ENCODE peak calls at places on chromosomes 5 and 9, in eight cellular contexts. V, S, T, N, G, X, Q and J are unnamed samples.

GRCh38 chr9:130150779-130151381 is 21.3 kb upstream of the NCS1 start:
- DNase-seq in Q (no peak), X (peak), V (no peak), S (no peak), N (no peak), G (no peak), T (no peak), J (no peak)

GRCh38 chr5:36055984-36056383 is 10.7 kb downstream of the UGT3A2 start:
- DNase-seq in S (no peak), Q (no peak), X (no peak), G (no peak), N (no peak), T (no peak), V (no peak), J (no peak)

GRCh38 chr9:70639853-70640814 is 225.7 kb upstream of the KLF9 start:
- DNase-seq in G (no peak), N (no peak), Q (no peak), V (no peak), S (peak), X (peak), T (no peak), J (no peak)

GRCh38 chr5:14138608-14139540 is 4.3 kb upstream of the TRIO start:
- DNase-seq in N (no peak), V (no peak), S (no peak), X (no peak), T (no peak), G (no peak), Q (peak), J (no peak)

GRCh38 chr5:35430381-35431162 is 187.1 kb upstream of the SPEF2 start:
- DNase-seq in V (no peak), T (no peak), Q (no peak), G (no peak), N (no peak), X (no peak), S (no peak), J (no peak)

GRCh38 chr5:115820846-115821245 is 4.4 kb upstream of the CDO1 start:
- DNase-seq in T (no peak), Q (no peak), X (no peak), S (no peak), V (no peak), G (no peak), N (no peak), J (no peak)

GRCh38 chr9:129009584-129010141 is 18.5 kb downstream of the SH3GLB2 start:
- DNase-seq in X (no peak), N (no peak), G (no peak), S (peak), V (no peak), Q (no peak), T (no peak), J (no peak)

GRCh38 chr5:65535529-65535987 is 27.4 kb downstream of the CENPK start:
- DNase-seq in G (no peak), S (no peak), T (no peak), V (no peak), N (no peak), Q (no peak), X (no peak), J (no peak)

GRCh38 chr9:4739587-4740372 is 1.2 kb downstream of the AK3 start:
- DNase-seq in N (no peak), X (no peak), V (no peak), S (peak), T (no peak), G (no peak), Q (no peak), J (no peak)

GRCh38 chr5:65100846-65101678 is 332.3 kb downstream of the CWC27 start:
- DNase-seq in V (peak), S (peak), N (no peak), G (peak), T (no peak), Q (peak), X (peak), J (no peak)

GRCh38 chr5:74422671-74423070 is 217.9 kb downstream of the ENC1 start:
- DNase-seq in G (no peak), N (no peak), S (no peak), V (no peak), Q (no peak), X (no peak), T (no peak), J (no peak)

GRCh38 chr5:58043607-58043945 is 416.3 kb downstream of the PLK2 start:
- DNase-seq in X (no peak), N (no peak), S (no peak), G (no peak), T (no peak), Q (no peak), V (no peak), J (no peak)

GRCh38 chr9:91089405-91090131 is 272.1 kb downstream of the AUH start:
- DNase-seq in X (peak), T (no peak), S (peak), G (no peak), N (no peak), Q (no peak), V (no peak), J (no peak)

GRCh38 chr5:177085985-177086917 is at the start of gene FGFR4:
- DNase-seq in N (no peak), G (no peak), S (peak), Q (no peak), V (no peak), T (peak), X (peak), J (no peak)